ENCODE peak calls at places on chromosomes 7 and 10, in five cellular contexts. O, H, F, N and R are unnamed samples. For H3K4me1 and H3K27me3, the result is how much of the 10 kb centered on the place peaks cover.

GRCh38 chr7:4820405-4820967 is 41.3 kb downstream of the PAPOLB start:
- DNase-seq in O (no peak), H (no peak), F (no peak), N (no peak), R (no peak)

GRCh38 chr7:78476851-78477405 is 678.4 kb downstream of the PHTF2 start:
- DNase-seq in O (no peak), H (no peak), F (no peak), N (no peak), R (no peak)

GRCh38 chr7:151598045-151598444 is 78.3 kb upstream of the RHEB start:
- DNase-seq in O (no peak), H (peak), F (no peak), N (no peak), R (no peak)

GRCh38 chr7:21717323-21717722 is 174.5 kb downstream of the DNAH11 start:
- DNase-seq in O (no peak), H (peak), F (no peak), N (no peak), R (no peak)

GRCh38 chr7:102469351-102469971 is 4.7 kb downstream of the LRWD1 start:
- DNase-seq in O (no peak), H (no peak), F (no peak), N (no peak), R (no peak)

GRCh38 chr7:27199820-27200760 is at the start of gene HOXA13:
- DNase-seq in O (peak), H (peak), F (peak), N (no peak), R (peak)

GRCh38 chr7:43135129-43135528 is 22.7 kb downstream of the HECW1 start:
- DNase-seq in O (no peak), H (no peak), F (no peak), N (no peak), R (no peak)

GRCh38 chr7:107294182-107294581 is 125.4 kb downstream of the HBP1 start:
- DNase-seq in O (no peak), H (no peak), F (no peak), N (no peak), R (no peak)

GRCh38 chr10:119862524-119862923 is 10.1 kb downstream of the MCMBP start:
- DNase-seq in O (no peak), H (no peak), F (no peak), N (no peak), R (no peak)

GRCh38 chr7:6536262-6536770 is 14.9 kb downstream of the GRID2IP start:
- DNase-seq in O (no peak), H (no peak), F (peak), N (no peak), R (no peak)

GRCh38 chr7:166370-167060 is 25.9 kb upstream of the FAM20C start:
- DNase-seq in O (no peak), H (no peak), F (peak), N (no peak), R (no peak)

GRCh38 chr7:55590517-55591281 is 18.4 kb upstream of the VOPP1 start:
- DNase-seq in O (no peak), H (no peak), F (no peak), N (no peak), R (no peak)

GRCh38 chr10:69867699-69868558 is 66.2 kb downstream of the COL13A1 start:
- DNase-seq in O (no peak), H (no peak), F (no peak), N (no peak), R (peak)

GRCh38 chr7:129055861-129056464 is 1.1 kb upstream of the TNPO3 start:
- DNase-seq in O (no peak), H (no peak), F (no peak), N (no peak), R (no peak)

GRCh38 chr10:49369216-49370162 is 26.4 kb downstream of the DRGX start:
- DNase-seq in O (no peak), H (no peak), F (no peak), N (no peak), R (no peak)

GRCh38 chr7:98202367-98203195 is 8.7 kb upstream of the BHLHA15 start:
- DNase-seq in O (no peak), H (no peak), F (peak), N (no peak), R (no peak)

GRCh38 chr10:110364531-110364937 is 59.8 kb upstream of the SMNDC1 start:
- DNase-seq in O (no peak), H (peak), F (no peak), N (no peak), R (no peak)

GRCh38 chr7:116630357-116630756 is 41.6 kb upstream of the MET start:
- DNase-seq in O (no peak), H (no peak), F (no peak), N (no peak), R (no peak)

GRCh38 chr7:27098493-27099223 is 2.9 kb upstream of the HOXA1 start:
- DNase-seq in O (no peak), H (no peak), F (no peak), N (no peak), R (no peak)

GRCh38 chr7:94632338-94633024 is 23.5 kb downstream of the SGCE start:
- DNase-seq in O (no peak), H (peak), F (no peak), N (no peak), R (no peak)

GRCh38 chr10:123948030-123948823 is 56.6 kb upstream of the CPXM2 start:
- DNase-seq in O (no peak), H (no peak), F (no peak), N (no peak), R (no peak)

GRCh38 chr7:104207348-104207730 is 474 bp downstream of the ORC5 start:
- DNase-seq in O (no peak), H (no peak), F (no peak), N (no peak), R (no peak)

GRCh38 chr10:7593905-7594304 is 72.9 kb downstream of the ITIH5 start:
- DNase-seq in O (no peak), H (no peak), F (no peak), N (no peak), R (no peak)

GRCh38 chr7:102836206-102836938 is 76.4 kb upstream of the LRRC17 start:
- DNase-seq in O (no peak), H (peak), F (no peak), N (no peak), R (no peak)

GRCh38 chr10:60944159-60944909 is at the start of gene RHOBTB1:
- DNase-seq in O (peak), H (peak), F (peak), N (no peak), R (peak)

GRCh38 chr7:96219382-96220130 is 102.3 kb downstream of the SLC25A13 start:
- DNase-seq in O (no peak), H (peak), F (no peak), N (no peak), R (peak)

GRCh38 chr7:37118029-37118428 is 330.6 kb downstream of the ELMO1 start:
- DNase-seq in O (no peak), H (no peak), F (no peak), N (no peak), R (no peak)

GRCh38 chr10:130141460-130141859 is 5.3 kb downstream of the GLRX3 start:
- DNase-seq in O (no peak), H (no peak), F (no peak), N (no peak), R (no peak)

GRCh38 chr10:125448596-125448995 is 234.4 kb downstream of the TEX36 start:
- DNase-seq in O (peak), H (no peak), F (peak), N (no peak), R (peak)

GRCh38 chr7:105926131-105926530 is 36.9 kb upstream of the CDHR3 start:
- DNase-seq in O (no peak), H (no peak), F (no peak), N (no peak), R (no peak)

GRCh38 chr7:134539380-134540004 is 9.4 kb upstream of the AKR1B15 start:
- DNase-seq in O (no peak), H (no peak), F (no peak), N (no peak), R (no peak)

GRCh38 chr10:74377476-74377875 is 226.5 kb downstream of the ADK start:
- DNase-seq in O (no peak), H (no peak), F (no peak), N (no peak), R (no peak)

GRCh38 chr7:90955641-90956207 is 308.5 kb upstream of the FZD1 start:
- DNase-seq in O (no peak), H (no peak), F (no peak), N (no peak), R (peak)

GRCh38 chr10:114940735-114941134 is 2.7 kb downstream of the TRUB1 start:
- DNase-seq in O (no peak), H (no peak), F (no peak), N (no peak), R (no peak)

GRCh38 chr7:140609646-140610045 is 31.0 kb downstream of the DENND2A start:
- DNase-seq in O (no peak), H (peak), F (no peak), N (no peak), R (no peak)

GRCh38 chr10:49094707-49095106 is 20.6 kb downstream of the VSTM4 start:
- DNase-seq in O (no peak), H (no peak), F (no peak), N (no peak), R (no peak)

GRCh38 chr7:112360681-112361080 is 89.6 kb upstream of the IFRD1 start:
- DNase-seq in O (no peak), H (no peak), F (no peak), N (no peak), R (no peak)

GRCh38 chr7:47455872-47456185 is 126.1 kb downstream of the TNS3 start:
- DNase-seq in O (no peak), H (no peak), F (no peak), N (no peak), R (no peak)
- H3K4me1 ChIP-seq in O (under half), H (half or more), F (under half), N (under half), R (under half)

GRCh38 chr7:156702399-156702798 is 61.8 kb downstream of the RNF32 start:
- DNase-seq in O (no peak), H (no peak), F (no peak), N (no peak), R (no peak)
- H3K4me3 ChIP-seq in O (no peak), H (no peak), F (no peak), N (no peak), R (no peak)

DNA sequence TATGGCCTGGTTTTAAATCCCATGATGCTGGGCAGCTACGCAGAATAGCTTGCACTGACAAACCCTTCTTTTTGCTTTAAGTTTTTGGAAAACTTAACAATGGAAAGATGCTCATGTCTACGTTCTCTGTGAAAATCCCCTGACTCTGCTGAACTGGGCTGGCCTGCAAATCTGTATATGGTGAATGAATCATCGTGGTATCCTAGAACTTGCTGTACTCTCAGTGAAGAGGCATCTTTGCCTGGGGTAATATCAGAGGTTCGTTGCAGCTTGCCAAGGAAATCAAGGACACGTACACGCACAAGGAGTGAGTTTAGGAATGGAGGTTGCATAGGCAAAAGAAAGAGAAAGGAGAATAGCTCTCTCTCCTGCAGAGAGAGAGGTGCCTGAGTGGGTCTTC is 382.0 kb upstream of the ADARB2 start:
- DNase-seq in O (no peak), H (no peak), F (no peak), N (no peak), R (no peak)
- H3K27me3 ChIP-seq in O (under half), H (under half), F (under half), N (under half), R (under half)

GRCh38 chr7:17057143-17057509 is 175.3 kb upstream of the AGR3 start:
- DNase-seq in O (no peak), H (no peak), F (no peak), N (no peak), R (no peak)

GRCh38 chr7:17055596-17055995 is 173.8 kb upstream of the AGR3 start:
- DNase-seq in O (no peak), H (no peak), F (no peak), N (no peak), R (no peak)

GRCh38 chr7:17056491-17057142 is 174.8 kb upstream of the AGR3 start:
- DNase-seq in O (no peak), H (no peak), F (no peak), N (no peak), R (no peak)

GRCh38 chr7:17054206-17054605 is 172.4 kb upstream of the AGR3 start:
- DNase-seq in O (no peak), H (no peak), F (no peak), N (no peak), R (no peak)

DNA sequence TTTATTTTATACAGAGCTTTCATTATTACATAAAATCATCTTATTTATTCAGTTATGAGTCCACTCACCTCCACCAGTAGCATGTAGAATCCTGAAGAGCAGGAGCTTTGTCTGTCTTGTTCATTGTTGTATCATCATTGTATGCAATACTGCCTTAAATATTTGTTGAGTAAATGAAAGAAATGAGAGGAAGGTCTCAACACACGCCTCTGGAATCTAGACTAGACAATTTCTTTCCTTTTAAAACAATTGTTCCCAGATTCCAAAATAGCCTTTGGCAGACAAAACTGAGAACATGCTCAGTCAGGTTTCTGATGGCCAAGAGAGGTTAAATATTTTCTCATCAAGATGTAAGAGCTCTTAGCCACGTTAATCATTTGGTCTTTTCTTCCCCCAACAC is 173.1 kb upstream of the AGR3 start:
- DNase-seq in O (no peak), H (peak), F (no peak), N (no peak), R (no peak)
- H3K4me1 ChIP-seq in O (under half), H (under half), F (under half), N (under half), R (under half)

GRCh38 chr7:35718047-35718446 is 23.1 kb upstream of the HERPUD2 start:
- DNase-seq in O (no peak), H (no peak), F (no peak), N (no peak), R (no peak)

GRCh38 chr7:35717516-35717915 is 22.6 kb upstream of the HERPUD2 start:
- DNase-seq in O (no peak), H (no peak), F (no peak), N (no peak), R (no peak)

GRCh38 chr7:35714862-35715261 is 19.9 kb upstream of the HERPUD2 start:
- DNase-seq in O (peak), H (peak), F (no peak), N (no peak), R (no peak)

GRCh38 chr7:35716038-35716803 is 21.3 kb upstream of the HERPUD2 start:
- DNase-seq in O (no peak), H (no peak), F (no peak), N (no peak), R (no peak)

DNA sequence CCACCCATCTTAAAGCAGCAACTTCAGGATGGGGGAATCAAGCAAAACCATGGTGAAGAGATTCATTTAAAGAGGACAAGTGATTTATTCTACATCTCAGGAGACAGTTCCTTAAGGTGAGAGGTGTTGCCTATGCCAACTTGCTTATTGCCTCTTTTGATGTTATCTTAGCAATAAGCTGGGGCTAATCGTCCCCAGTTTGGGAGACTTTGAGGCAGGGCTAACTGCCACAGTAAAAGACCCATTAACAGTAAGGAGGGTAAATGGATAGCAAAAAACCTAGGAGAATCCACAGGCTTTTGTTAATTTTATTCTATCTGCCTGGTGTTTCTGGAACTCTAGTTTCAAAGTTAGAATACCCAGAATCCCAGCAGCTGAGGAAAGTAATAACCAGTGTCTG is 22.1 kb upstream of the HERPUD2 start:
- DNase-seq in O (no peak), H (no peak), F (no peak), N (no peak), R (no peak)
- H3K4me3 ChIP-seq in O (no peak), H (no peak), F (no peak), N (no peak), R (no peak)